ENCODE peak calls at places on chromosomes 2 and 18, in six cellular contexts. W, O, Z, B, A and M are unnamed samples.
A peak's percentile ranks its signal among the peaks of the same experiment; 100 is the strongest.

GRCh38 chr2:102283996-102284395 is 27.4 kb upstream of the IL1RL1 start:
- DNase-seq in W (no peak), O (no peak), Z (no peak), B (peak; percentile 70), A (no peak), M (no peak)

GRCh38 chr18:33751613-33752221 is 173.7 kb downstream of the ASXL3 start:
- DNase-seq in W (no peak), O (no peak), Z (no peak), B (peak; percentile 61), A (no peak), M (no peak)

GRCh38 chr18:6956495-6956894 is 161.1 kb downstream of the LAMA1 start:
- DNase-seq in W (no peak), O (no peak), Z (no peak), B (no peak), A (no peak), M (no peak)

GRCh38 chr2:119350311-119350998 is 16.2 kb downstream of the C2orf76 start:
- DNase-seq in W (no peak), O (no peak), Z (no peak), B (no peak), A (no peak), M (no peak)

GRCh38 chr18:77095356-77096030 is 37.1 kb downstream of the MBP start:
- DNase-seq in W (no peak), O (no peak), Z (no peak), B (no peak), A (no peak), M (no peak)

GRCh38 chr2:7430869-7431641 is 513.8 kb downstream of the RNF144A start:
- DNase-seq in W (peak; percentile 36), O (peak; percentile 51), Z (peak; percentile 63), B (no peak), A (peak; percentile 83), M (peak; percentile 79)

GRCh38 chr2:128374001-128374710 is 55.5 kb upstream of the HS6ST1 start:
- DNase-seq in W (peak; percentile 25), O (no peak), Z (peak; percentile 59), B (peak; percentile 76), A (no peak), M (peak; percentile 27)

GRCh38 chr18:11322716-11323115 is 173.3 kb upstream of the PIEZO2 start:
- DNase-seq in W (no peak), O (no peak), Z (no peak), B (peak; percentile 4), A (no peak), M (peak; percentile 16)

GRCh38 chr18:63579643-63580042 is 7.5 kb upstream of the SERPINB13 start:
- DNase-seq in W (no peak), O (no peak), Z (no peak), B (no peak), A (no peak), M (no peak)

GRCh38 chr2:220585241-220585640 is 957.8 kb downstream of the SLC4A3 start:
- DNase-seq in W (no peak), O (no peak), Z (no peak), B (peak; percentile 71), A (no peak), M (no peak)

GRCh38 chr2:5932556-5933469 is 240.6 kb downstream of the SOX11 start:
- DNase-seq in W (peak; percentile 87), O (no peak), Z (no peak), B (no peak), A (no peak), M (peak; percentile 80)

GRCh38 chr2:133171396-133172004 is 396.8 kb downstream of the NCKAP5 start:
- DNase-seq in W (no peak), O (no peak), Z (no peak), B (peak; percentile 71), A (peak; percentile 67), M (no peak)

GRCh38 chr2:216142540-216142939 is 33.4 kb downstream of the XRCC5 start:
- DNase-seq in W (no peak), O (no peak), Z (no peak), B (peak; percentile 69), A (no peak), M (no peak)

GRCh38 chr2:223954401-223954800 is 2.9 kb upstream of the MRPL44 start:
- DNase-seq in W (no peak), O (no peak), Z (no peak), B (peak; percentile 86), A (no peak), M (no peak)

GRCh38 chr2:236875906-236876505 is 209.7 kb upstream of the COPS8 start:
- DNase-seq in W (no peak), O (no peak), Z (peak; percentile 39), B (no peak), A (no peak), M (peak; percentile 57)

GRCh38 chr2:123808243-123808642 is 216.8 kb upstream of the CNTNAP5 start:
- DNase-seq in W (no peak), O (no peak), Z (no peak), B (no peak), A (peak; percentile 20), M (peak; percentile 25)

GRCh38 chr2:8534386-8534728 is 147.5 kb upstream of the ID2 start:
- DNase-seq in W (no peak), O (no peak), Z (no peak), B (no peak), A (no peak), M (no peak)
- H3K4me1 ChIP-seq in W (peaks cover 37% of the 10 kb centered on the region), O (peaks cover 6% of the 10 kb centered on the region), Z (no peaks in the 10 kb centered on the region), B (peaks cover 24% of the 10 kb centered on the region), A (peaks cover 12% of the 10 kb centered on the region), M (peaks cover 4% of the 10 kb centered on the region)

DNA sequence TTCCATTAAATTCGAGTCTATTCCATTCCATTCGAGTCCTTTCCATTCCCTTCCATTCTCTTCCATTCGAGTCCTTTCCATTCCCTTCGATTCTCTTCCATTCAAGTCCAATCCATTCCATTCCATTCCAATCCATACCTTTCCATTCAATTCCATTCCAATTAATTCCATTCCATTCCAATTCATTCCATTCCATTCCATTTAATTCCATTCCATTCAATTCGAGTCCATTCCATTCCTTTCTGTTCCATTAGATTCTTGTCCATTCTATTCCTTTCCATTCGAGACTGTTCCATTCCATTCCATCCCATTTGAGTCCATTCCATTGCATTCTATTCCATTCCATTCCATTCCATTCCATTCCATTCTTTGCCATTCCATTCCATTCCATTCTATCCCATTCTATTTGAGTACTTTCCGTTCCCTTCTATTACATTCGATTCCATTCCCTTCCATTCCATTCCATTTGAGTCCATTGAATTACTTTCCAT is 1130.0 kb downstream of the RPIA start:
- DNase-seq in W (no peak), O (no peak), Z (no peak), B (no peak), A (no peak), M (no peak)
- H3K9me3 ChIP-seq in W (peaks cover 97% of the 10 kb centered on the region), O (peaks cover 69% of the 10 kb centered on the region), Z (peaks cover 62% of the 10 kb centered on the region), B (peaks cover 7% of the 10 kb centered on the region), A (peaks cover 58% of the 10 kb centered on the region), M (no peaks in the 10 kb centered on the region)

DNA sequence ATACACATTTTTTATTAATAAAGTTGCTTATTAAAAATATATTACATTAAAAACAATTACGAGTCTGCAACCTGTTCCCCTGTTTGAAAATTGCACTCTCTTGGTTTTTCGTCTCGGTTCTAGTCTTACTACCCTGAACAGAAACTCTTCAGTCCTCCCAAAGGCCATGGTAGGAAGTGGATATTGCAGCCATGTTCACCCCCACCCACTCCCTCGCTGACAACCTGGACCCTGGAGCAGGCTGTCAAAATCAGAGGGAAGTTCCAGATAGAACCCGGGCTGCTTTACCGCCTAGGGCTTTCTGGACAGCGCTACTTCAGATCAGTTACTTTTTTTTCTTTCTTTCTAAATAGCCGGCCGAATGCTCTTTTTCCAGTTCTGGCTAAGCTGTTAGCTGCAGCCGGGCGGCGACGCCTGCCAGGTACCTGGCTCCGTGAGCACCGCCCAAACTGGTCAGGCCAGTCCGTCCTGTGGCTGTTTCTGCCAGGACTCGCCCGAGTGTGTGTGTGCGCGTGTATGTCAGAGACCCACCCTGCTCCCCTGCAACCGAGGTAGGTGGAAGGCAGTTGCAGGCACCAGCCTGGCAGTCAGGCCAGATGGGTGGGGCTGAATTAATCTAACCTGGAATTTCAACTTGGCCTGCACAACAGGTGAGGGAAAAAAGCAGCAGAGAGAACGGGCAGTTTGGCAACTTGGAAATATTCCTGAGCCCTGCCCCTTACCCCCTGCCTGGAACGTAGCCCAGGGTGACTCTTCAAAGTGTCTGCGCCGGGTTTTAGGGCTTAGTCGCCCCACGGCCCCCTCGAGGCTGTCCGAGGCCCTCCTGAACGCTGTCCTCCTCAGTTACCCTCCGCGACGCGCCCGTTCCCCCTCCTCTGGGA is 1.1 kb upstream of the TET3 start:
- DNase-seq in W (peak; percentile 97), O (peak; percentile 97), Z (peak; percentile 93), B (no peak), A (no peak), M (no peak)
- H3K4me1 ChIP-seq in W (peaks cover 79% of the 10 kb centered on the region), O (peaks cover 53% of the 10 kb centered on the region), Z (peaks cover 12% of the 10 kb centered on the region), B (peaks cover 31% of the 10 kb centered on the region), A (peaks cover 26% of the 10 kb centered on the region), M (peaks cover 14% of the 10 kb centered on the region)

DNA sequence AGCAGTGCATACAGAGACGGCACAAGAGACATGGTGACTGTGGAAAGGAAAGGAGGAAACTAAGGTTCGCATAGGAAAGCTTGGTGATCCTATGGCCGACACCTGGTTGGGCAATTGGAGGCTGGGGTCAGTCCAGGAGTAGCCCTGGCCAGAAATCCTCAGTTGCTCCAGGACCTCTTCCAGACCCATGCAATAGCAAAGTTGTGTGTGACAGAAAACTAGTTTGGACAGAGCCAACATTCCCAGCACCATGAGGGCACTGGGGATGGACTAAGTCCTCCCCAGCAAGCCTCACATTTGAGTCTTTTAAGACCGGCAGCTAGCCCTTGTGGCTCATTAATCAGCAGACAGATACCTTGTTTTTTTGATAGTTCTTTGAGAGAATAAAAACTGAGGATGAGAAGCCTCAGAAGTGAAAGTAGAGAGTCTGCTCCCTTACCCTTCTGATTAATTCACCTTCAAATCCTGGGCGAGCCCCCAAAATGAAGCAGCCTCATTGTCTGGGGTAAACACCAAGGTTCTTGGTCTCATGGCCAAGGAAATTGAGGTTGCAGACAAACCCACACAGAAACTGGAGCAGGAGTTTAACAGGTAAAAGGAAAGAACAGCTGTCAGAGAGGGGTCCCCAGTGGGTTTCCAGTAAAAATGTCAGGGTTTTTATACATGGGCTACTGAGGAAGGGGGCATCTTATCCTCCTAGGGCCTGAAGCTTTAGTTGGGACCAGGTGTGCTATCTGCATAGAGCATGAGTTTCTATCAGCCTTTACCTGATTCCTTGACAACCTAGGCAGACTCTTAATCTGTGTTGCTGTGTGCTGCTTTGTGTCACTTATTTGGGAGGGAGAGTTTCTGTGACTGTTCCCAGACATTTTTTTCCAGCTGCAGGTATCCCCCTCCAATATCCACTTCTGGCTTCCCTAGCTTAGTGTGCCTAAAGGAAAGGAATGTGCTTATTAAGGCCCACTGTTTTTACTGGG is 39.1 kb downstream of the STK17B start:
- DNase-seq in W (no peak), O (no peak), Z (no peak), B (peak; percentile 42), A (no peak), M (no peak)
- H3K9me3 ChIP-seq in W (peaks cover 60% of the 10 kb centered on the region), O (peaks cover 51% of the 10 kb centered on the region), Z (peaks cover 14% of the 10 kb centered on the region), B (no peaks in the 10 kb centered on the region), A (peaks cover 75% of the 10 kb centered on the region), M (peaks cover 23% of the 10 kb centered on the region)

GRCh38 chr18:31102020-31102684 is at the start of gene DSC2:
- DNase-seq in W (peak; percentile 61), O (peak; percentile 91), Z (peak; percentile 51), B (no peak), A (peak; percentile 11), M (peak; percentile 74)

GRCh38 chr18:31104444-31104843 is 2.2 kb upstream of the DSC2 start:
- DNase-seq in W (no peak), O (no peak), Z (no peak), B (no peak), A (no peak), M (no peak)

GRCh38 chr18:31103423-31103822 is 1.2 kb upstream of the DSC2 start:
- DNase-seq in W (no peak), O (no peak), Z (no peak), B (no peak), A (no peak), M (no peak)

GRCh38 chr18:31102941-31103340 is 720 bp upstream of the DSC2 start:
- DNase-seq in W (no peak), O (no peak), Z (no peak), B (no peak), A (no peak), M (no peak)

GRCh38 chr18:31105733-31106132 is 3.5 kb upstream of the DSC2 start:
- DNase-seq in W (no peak), O (no peak), Z (no peak), B (no peak), A (no peak), M (no peak)
- H3K4me1 ChIP-seq in W (peaks cover 18% of the 10 kb centered on the region), O (peaks cover 4% of the 10 kb centered on the region), Z (no peaks in the 10 kb centered on the region), B (no peaks in the 10 kb centered on the region), A (no peaks in the 10 kb centered on the region), M (peaks cover 2% of the 10 kb centered on the region)